ENCODE peak calls at places on chromosome 2, in nine cellular contexts. X, G, C, S, Q, W, Y, A and R are unnamed samples.

GRCh38 chr2:238518127-238518827 is 91.5 kb downstream of the ASB1 start:
- DNase-seq in A (no peak), C (no peak), Y (no peak), S (no peak), W (no peak), X (no peak), G (no peak), Q (no peak), R (no peak)

GRCh38 chr2:173792166-173792565 is 173.0 kb downstream of the SP3 start:
- DNase-seq in Y (no peak), A (no peak), G (no peak), Q (no peak), X (no peak), S (peak), W (no peak), C (no peak), R (no peak)

GRCh38 chr2:150974223-150974622 is 287.4 kb downstream of the RBM43 start:
- DNase-seq in C (no peak), Q (no peak), A (no peak), X (no peak), Y (no peak), G (no peak), W (no peak), S (no peak), R (no peak)

GRCh38 chr2:53672881-53673522 is 94.6 kb upstream of the CHAC2 start:
- DNase-seq in C (no peak), X (no peak), W (no peak), G (no peak), A (no peak), S (no peak), Y (no peak), Q (no peak), R (no peak)

GRCh38 chr2:32008811-32009478 is 1.9 kb downstream of the MEMO1 start:
- DNase-seq in S (no peak), Q (no peak), Y (peak), C (peak), G (no peak), A (peak), X (no peak), W (no peak), R (no peak)

GRCh38 chr2:31052284-31052683 is 86.0 kb downstream of the GALNT14 start:
- DNase-seq in S (peak), C (no peak), G (no peak), W (no peak), Y (no peak), A (no peak), X (no peak), Q (no peak), R (no peak)

GRCh38 chr2:30807249-30807648 is at the start of gene CAPN13:
- DNase-seq in X (no peak), G (no peak), C (peak), Y (peak), W (no peak), S (peak), Q (no peak), A (no peak), R (no peak)

GRCh38 chr2:208369091-208369490 is 37.5 kb upstream of the PTH2R start:
- DNase-seq in A (no peak), Y (no peak), S (no peak), X (no peak), G (no peak), W (no peak), C (no peak), Q (no peak), R (no peak)

GRCh38 chr2:127673304-127674069 is 1.8 kb downstream of the LIMS2 start:
- DNase-seq in C (no peak), Y (no peak), W (no peak), X (no peak), S (peak), A (no peak), G (no peak), Q (no peak), R (peak)

GRCh38 chr2:188181439-188181838 is 110.2 kb upstream of the GULP1 start:
- DNase-seq in G (no peak), X (no peak), C (no peak), Y (no peak), A (no peak), Q (no peak), S (peak), W (no peak), R (no peak)

GRCh38 chr2:126877041-126877440 is 21.6 kb upstream of the TEX51 start:
- DNase-seq in W (no peak), G (no peak), S (peak), X (no peak), Y (no peak), A (no peak), C (no peak), Q (no peak), R (no peak)

GRCh38 chr2:69570474-69570873 is 73.1 kb downstream of the AAK1 start:
- DNase-seq in Q (no peak), C (no peak), X (no peak), A (no peak), Y (no peak), S (no peak), W (no peak), G (no peak), R (no peak)

GRCh38 chr2:188364033-188364432 is 72.4 kb downstream of the GULP1 start:
- DNase-seq in Y (no peak), X (no peak), G (no peak), W (no peak), C (no peak), Q (no peak), A (no peak), S (no peak), R (no peak)

GRCh38 chr2:71935291-71935848 is 212.3 kb downstream of the CYP26B1 start:
- DNase-seq in W (no peak), S (peak), Y (no peak), Q (no peak), C (no peak), A (no peak), X (no peak), G (no peak), R (peak)

GRCh38 chr2:16323551-16324543 is 341.8 kb downstream of the CYRIA start:
- DNase-seq in X (no peak), G (no peak), Y (no peak), W (no peak), C (no peak), Q (no peak), A (no peak), S (no peak), R (no peak)

GRCh38 chr2:164681009-164681408 is 59.7 kb upstream of the GRB14 start:
- DNase-seq in A (no peak), C (no peak), S (no peak), W (no peak), Q (no peak), G (no peak), Y (no peak), X (no peak), R (no peak)

GRCh38 chr2:108607706-108608301 is 73.5 kb downstream of the LIMS1 start:
- DNase-seq in C (peak), A (peak), X (no peak), S (peak), Q (no peak), G (peak), W (no peak), Y (peak), R (no peak)

GRCh38 chr2:149152597-149152996 is 114.1 kb downstream of the LYPD6B start:
- DNase-seq in S (no peak), Y (no peak), X (no peak), A (no peak), W (no peak), G (no peak), Q (no peak), C (no peak), R (no peak)